ENCODE peak calls at places on chromosome 2, in six cellular contexts. T, O, G, I, N and H are unnamed samples. For H4K20me1, the result is how much of the 10 kb centered on the place peaks cover.

GRCh38 chr2:183093857-183094657 is 15.5 kb downstream of the DUSP19 start:
- DNase-seq in G (no peak), N (no peak), O (no peak), T (no peak), I (peak), H (no peak)

GRCh38 chr2:105606081-105606480 is 138.6 kb upstream of the NCK2 start:
- DNase-seq in G (no peak), I (no peak), O (no peak), T (no peak), N (no peak), H (no peak)

GRCh38 chr2:153235516-153235915 is 243.0 kb downstream of the RPRM start:
- DNase-seq in N (no peak), G (no peak), T (no peak), O (no peak), I (peak), H (no peak)

GRCh38 chr2:22291074-22291473 is 1093.9 kb upstream of the KLHL29 start:
- DNase-seq in G (no peak), N (no peak), T (no peak), O (no peak), I (no peak), H (peak)

GRCh38 chr2:208570851-208571763 is 164.5 kb downstream of the PTH2R start:
- DNase-seq in G (no peak), N (no peak), I (no peak), O (peak), T (peak), H (no peak)

GRCh38 chr2:47568164-47568861 is 165.4 kb downstream of the MSH2 start:
- DNase-seq in I (no peak), N (no peak), T (no peak), O (no peak), G (no peak), H (no peak)

GRCh38 chr2:239381709-239382134 is 19.1 kb downstream of the HDAC4 start:
- DNase-seq in I (peak), T (no peak), G (no peak), N (no peak), O (peak), H (peak)

GRCh38 chr2:11481789-11482472 is 16.0 kb upstream of the E2F6 start:
- DNase-seq in O (peak), G (no peak), N (no peak), I (no peak), T (no peak), H (no peak)

GRCh38 chr2:62404948-62405347 is 101.0 kb downstream of the TMEM17 start:
- DNase-seq in I (no peak), N (no peak), O (no peak), T (no peak), G (no peak), H (no peak)

GRCh38 chr2:37773354-37773753 is 101.9 kb upstream of the CDC42EP3 start:
- DNase-seq in T (no peak), G (no peak), N (no peak), I (no peak), O (no peak), H (no peak)

GRCh38 chr2:234171666-234172065 is 121.2 kb downstream of the SPP2 start:
- DNase-seq in G (no peak), O (no peak), I (no peak), N (no peak), T (no peak), H (no peak)

GRCh38 chr2:124248366-124248765 is 223.3 kb downstream of the CNTNAP5 start:
- DNase-seq in I (no peak), G (no peak), N (no peak), T (no peak), O (no peak), H (no peak)

GRCh38 chr2:29223851-29224692 is 108.9 kb downstream of the CLIP4 start:
- DNase-seq in I (no peak), T (no peak), G (no peak), O (no peak), N (no peak), H (peak)

GRCh38 chr2:120852200-120852815 is 116.6 kb downstream of the GLI2 start:
- DNase-seq in T (no peak), O (no peak), N (no peak), I (no peak), G (no peak), H (no peak)

GRCh38 chr2:9178905-9179571 is 27.6 kb upstream of the ASAP2 start:
- DNase-seq in N (no peak), T (no peak), O (no peak), G (peak), I (peak), H (no peak)

GRCh38 chr2:219469186-219469724 is 29.4 kb upstream of the GMPPA start:
- DNase-seq in G (peak), O (no peak), N (no peak), I (no peak), T (peak), H (no peak)

GRCh38 chr2:223846524-223846923 is 9.1 kb upstream of the AP1S3 start:
- DNase-seq in I (no peak), O (no peak), G (no peak), T (no peak), N (no peak), H (no peak)

GRCh38 chr2:5304640-5305039 is 387.5 kb upstream of the SOX11 start:
- DNase-seq in I (no peak), T (no peak), O (no peak), G (no peak), N (no peak), H (no peak)

GRCh38 chr2:169716938-169717690 is 16.5 kb upstream of the KLHL23 start:
- DNase-seq in N (no peak), G (peak), I (no peak), O (no peak), T (no peak), H (peak)

GRCh38 chr2:16069933-16070647 is 129.7 kb downstream of the MYCN start:
- DNase-seq in G (peak), N (no peak), O (peak), I (no peak), T (no peak), H (no peak)

GRCh38 chr2:10255189-10256030 is 47.3 kb upstream of the HPCAL1 start:
- DNase-seq in O (no peak), T (peak), N (no peak), I (no peak), G (no peak), H (no peak)

GRCh38 chr2:217107480-217107879 is 247.6 kb upstream of the TNP1 start:
- DNase-seq in T (no peak), I (no peak), G (no peak), N (no peak), O (no peak), H (no peak)

GRCh38 chr2:188902906-188903305 is 71.3 kb upstream of the COL3A1 start:
- DNase-seq in I (no peak), T (no peak), G (no peak), N (no peak), O (no peak), H (no peak)

GRCh38 chr2:231545105-231545902 is 15.1 kb upstream of the NMUR1 start:
- DNase-seq in N (no peak), O (no peak), I (peak), T (no peak), G (no peak), H (no peak)

GRCh38 chr2:75047189-75047812 is 88.9 kb downstream of the POLE4 start:
- DNase-seq in I (no peak), N (no peak), G (peak), T (no peak), O (no peak), H (no peak)

GRCh38 chr2:38552259-38552658 is 50.5 kb downstream of the HNRNPLL start:
- DNase-seq in N (no peak), G (no peak), T (no peak), I (no peak), O (no peak), H (no peak)

GRCh38 chr2:88690591-88691338 is 708 bp upstream of the RPIA start:
- DNase-seq in I (no peak), G (peak), O (peak), N (peak), T (peak), H (peak)

GRCh38 chr2:207332473-207333212 is 166.9 kb upstream of the KLF7 start:
- DNase-seq in O (no peak), T (no peak), I (no peak), N (no peak), G (no peak), H (no peak)

GRCh38 chr2:239473211-239473805 is 72.5 kb upstream of the HDAC4 start:
- DNase-seq in O (no peak), G (no peak), I (no peak), N (no peak), T (no peak), H (no peak)

GRCh38 chr2:226187126-226187525 is 612.5 kb downstream of the IRS1 start:
- DNase-seq in T (no peak), G (no peak), I (no peak), N (no peak), O (no peak), H (no peak)

GRCh38 chr2:20568501-20569463 is 82.1 kb downstream of the HS1BP3 start:
- DNase-seq in T (no peak), O (no peak), N (no peak), G (no peak), I (no peak), H (no peak)

GRCh38 chr2:25885933-25886332 is 7.6 kb upstream of the ASXL2 start:
- DNase-seq in N (no peak), T (no peak), I (no peak), O (no peak), G (peak), H (no peak)

GRCh38 chr2:235610696-235611257 is 116.9 kb downstream of the AGAP1 start:
- DNase-seq in G (no peak), I (no peak), O (no peak), T (no peak), N (no peak), H (no peak)

GRCh38 chr2:235612551-235612950 is 118.7 kb downstream of the AGAP1 start:
- DNase-seq in I (no peak), O (no peak), T (no peak), G (no peak), N (no peak), H (no peak)

GRCh38 chr2:235609746-235610145 is 115.9 kb downstream of the AGAP1 start:
- DNase-seq in I (no peak), O (no peak), G (no peak), N (no peak), T (no peak), H (no peak)

GRCh38 chr2:235611756-235612155 is 117.9 kb downstream of the AGAP1 start:
- DNase-seq in I (no peak), N (no peak), G (no peak), O (no peak), T (no peak), H (peak)

GRCh38 chr2:235611337-235611736 is 117.5 kb downstream of the AGAP1 start:
- DNase-seq in T (no peak), N (no peak), G (no peak), O (no peak), I (no peak), H (peak)
- H4K20me1 ChIP-seq in T (under half), N (under half), G (under half), O (under half), I (under half), H (under half)

DNA sequence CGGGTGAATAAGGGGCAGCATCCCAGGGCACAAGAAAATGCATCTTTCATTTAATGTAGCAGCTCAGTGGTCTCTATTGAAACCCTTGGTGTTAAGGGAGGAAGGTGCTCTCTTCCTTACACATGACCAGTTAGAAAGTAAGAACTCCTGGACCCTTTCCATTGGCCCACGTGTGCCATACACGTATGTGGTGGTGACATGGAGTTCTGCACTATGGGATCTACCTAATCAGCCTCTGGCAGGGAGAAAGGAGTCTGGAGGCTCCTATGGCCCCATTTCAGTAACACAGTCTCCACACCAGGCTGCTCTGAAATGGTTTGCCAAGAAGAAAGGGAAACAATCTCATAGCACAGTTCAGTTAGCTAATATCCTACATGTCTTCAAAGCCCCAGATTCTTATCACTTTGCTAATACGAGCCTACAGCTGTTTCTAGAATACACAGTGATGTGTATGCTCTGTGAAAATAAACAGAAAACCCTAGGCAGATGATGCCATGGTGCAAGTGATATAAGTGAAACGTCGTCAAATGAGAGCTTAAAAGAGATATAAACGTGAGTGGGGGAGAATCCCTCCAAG is 7.0 kb downstream of the EFEMP1 start:
- DNase-seq in G (no peak), I (no peak), T (no peak), O (no peak), N (no peak), H (no peak)
- TF ChIP-seq REST in G (no peak), I (no peak), T (no peak), O (no peak), N (no peak), H (no peak)

GRCh38 chr2:240894836-240895558 is 959 bp downstream of the MAB21L4 start:
- DNase-seq in T (no peak), O (no peak), G (no peak), I (no peak), N (no peak), H (no peak)

GRCh38 chr2:240892925-240893324 is 3.0 kb downstream of the MAB21L4 start:
- DNase-seq in T (no peak), N (no peak), I (no peak), G (no peak), O (no peak), H (no peak)

GRCh38 chr2:240893363-240893828 is 2.6 kb downstream of the MAB21L4 start:
- DNase-seq in G (no peak), N (peak), T (no peak), I (no peak), O (no peak), H (no peak)

GRCh38 chr2:240892361-240892760 is 3.6 kb downstream of the MAB21L4 start:
- DNase-seq in T (no peak), N (no peak), G (no peak), O (no peak), I (no peak), H (no peak)

GRCh38 chr2:240894006-240894405 is 1.9 kb downstream of the MAB21L4 start:
- DNase-seq in O (no peak), I (no peak), G (no peak), T (no peak), N (no peak), H (no peak)
- H4K20me1 ChIP-seq in O (under half), I (under half), G (under half), T (under half), N (under half), H (under half)

GRCh38 chr2:206082298-206082843 is 3.6 kb downstream of the INO80D start:
- DNase-seq in O (peak), I (no peak), G (no peak), N (no peak), T (no peak), H (no peak)

GRCh38 chr2:206084468-206084869 is 1.5 kb downstream of the INO80D start:
- DNase-seq in I (no peak), T (peak), G (peak), O (peak), N (peak), H (peak)

GRCh38 chr2:206084870-206085741 is 868 bp downstream of the INO80D start:
- DNase-seq in N (no peak), O (peak), G (no peak), I (no peak), T (peak), H (peak)

GRCh38 chr2:206085742-206086445 is at the start of gene INO80D:
- DNase-seq in G (peak), N (peak), I (peak), O (peak), T (peak), H (peak)

DNA sequence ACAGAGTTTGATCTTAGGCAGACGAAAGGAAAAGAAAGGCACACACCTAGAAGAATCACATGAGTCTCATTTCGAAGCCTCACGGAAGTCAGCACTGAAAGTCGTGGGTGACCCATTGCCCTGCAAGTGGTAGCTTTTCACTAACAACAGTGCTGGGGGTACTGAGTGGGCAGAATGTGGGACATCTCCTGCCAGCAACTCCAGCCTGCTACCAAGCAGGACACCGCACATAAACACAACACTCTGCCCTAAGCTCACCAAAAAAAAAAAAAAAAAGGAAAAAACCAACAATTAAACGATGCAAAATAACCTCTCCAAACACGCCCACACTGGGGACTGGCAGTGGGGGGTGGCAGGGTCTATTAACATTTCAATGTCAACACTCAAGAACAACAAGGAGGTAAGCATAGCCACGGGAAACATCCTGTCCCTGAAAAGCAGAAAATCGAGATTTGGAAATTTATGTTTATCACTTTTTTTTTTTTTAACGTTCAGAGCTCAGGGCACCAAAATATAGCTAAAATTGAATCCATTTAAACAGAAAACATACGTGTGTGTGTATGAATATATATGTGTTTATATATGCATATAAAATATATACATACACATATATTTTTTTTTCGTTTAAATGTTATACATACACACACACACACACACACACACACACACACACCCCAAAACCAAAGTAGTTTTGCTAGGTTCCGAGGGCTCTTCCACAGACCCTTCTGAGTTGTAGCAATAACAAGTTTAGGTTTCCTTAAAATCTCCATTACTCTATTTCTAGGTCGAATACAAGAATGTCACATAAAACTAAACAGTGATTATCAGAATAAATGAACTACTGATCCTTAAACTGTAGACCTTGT is 2.1 kb downstream of the INO80D start:
- DNase-seq in I (peak), G (no peak), T (no peak), O (peak), N (no peak), H (no peak)
- TF ChIP-seq REST in I (no peak), G (no peak), T (no peak), O (peak), N (no peak), H (no peak)

DNA sequence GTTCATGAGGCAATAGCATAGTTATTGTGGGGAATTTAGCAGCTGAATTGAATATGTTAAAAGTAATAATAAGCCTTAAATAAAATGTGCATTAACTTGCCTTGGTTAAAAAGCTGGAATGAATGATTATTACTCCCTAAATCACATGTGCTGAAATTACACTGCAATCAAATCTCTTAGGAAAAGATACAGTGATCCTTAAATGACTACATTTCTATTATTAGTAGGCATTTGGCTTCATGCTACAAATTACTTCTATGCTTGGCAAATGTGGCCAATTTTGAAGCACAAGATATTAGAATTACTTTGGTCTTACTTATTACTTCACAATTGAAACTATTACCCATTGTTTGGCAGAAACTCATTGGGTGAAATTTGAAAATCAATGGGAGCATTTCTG is 5.4 kb downstream of the RND3 start:
- DNase-seq in G (no peak), N (no peak), O (no peak), I (no peak), T (no peak), H (no peak)
- H4K20me1 ChIP-seq in G (under half), N (under half), O (half or more), I (under half), T (under half), H (half or more)